ENCODE peak calls at places on chromosomes 2 and 18, in five cellular contexts. K is Daoy; R is tibial artery; L is NCI-H1105; W is stimulated activated CD4-positive, alpha-beta T cell treated with anti-CD3 and anti-CD28 coated beads, Interleukin-2, amount 100 ng/mL, for 48 hours. Q is an unnamed sample.

GRCh38 chr2:101900375-101900774 is 91.4 kb upstream of the IL1R2 start:
- DNase-seq in K (peak; percentile 16), W (peak; percentile 40), R (no peak), L (no peak), Q (no peak)

GRCh38 chr2:212523756-212524155 is 14.8 kb downstream of the ERBB4 start:
- DNase-seq in L (no peak), R (no peak), K (no peak), W (no peak), Q (no peak)

GRCh38 chr18:36583155-36583745 is 245.6 kb downstream of the TPGS2 start:
- DNase-seq in L (no peak), R (no peak), K (no peak), W (no peak), Q (no peak)

GRCh38 chr2:43041661-43042360 is 184.6 kb downstream of the ZFP36L2 start:
- DNase-seq in L (no peak), K (peak; percentile 99), R (no peak), W (no peak), Q (peak; percentile 94)

GRCh38 chr2:28398101-28398834 is 5.6 kb downstream of the FOSL2 start:
- DNase-seq in W (no peak), K (peak; percentile 39), R (peak; percentile 63), L (no peak), Q (no peak)

GRCh38 chr2:13558368-13558767 is 841.6 kb downstream of the TRIB2 start:
- DNase-seq in R (no peak), K (no peak), L (no peak), W (no peak), Q (peak; percentile 77)

GRCh38 chr2:226093364-226093763 is 693.9 kb downstream of the NYAP2 start:
- DNase-seq in L (no peak), W (no peak), K (no peak), R (no peak), Q (no peak)

GRCh38 chr2:31214638-31214915 is 2.7 kb downstream of the CAPN14 start:
- DNase-seq in R (no peak), K (no peak), L (no peak), W (no peak), Q (no peak)

GRCh38 chr2:173500953-173501352 is 146.3 kb downstream of the CDCA7 start:
- DNase-seq in W (no peak), R (no peak), L (no peak), K (no peak), Q (no peak)

GRCh38 chr2:187612857-187613256 is 58.6 kb upstream of the TFPI start:
- DNase-seq in L (no peak), W (no peak), R (no peak), K (no peak), Q (no peak)

GRCh38 chr18:59900222-59901128 is 679 bp downstream of the PMAIP1 start:
- DNase-seq in W (peak; percentile 50), L (peak; percentile 28), K (peak; percentile 84), R (no peak), Q (peak; percentile 84)

GRCh38 chr2:218615868-218616315 is 8.2 kb downstream of the PLCD4 start:
- DNase-seq in W (no peak), R (no peak), L (no peak), K (no peak), Q (no peak)